ENCODE peak calls at places on chromosomes 13 and 19, in four cellular contexts. R is HepG2, T is K562, F is GM12878. V is an unnamed sample.
A peak's percentile ranks its signal among the peaks of the same experiment; 100 is the strongest.

GRCh38 chr19:2495130-2495641 is 19.3 kb downstream of the GADD45B start:
- DNase-seq in R (no peak), T (no peak), F (no peak), V (no peak)

GRCh38 chr13:33745370-33746324 is 72.3 kb upstream of the RFC3 start:
- DNase-seq in R (no peak), T (no peak), F (no peak), V (no peak)

GRCh38 chr13:51764184-51765141 is 39.5 kb downstream of the DHRS12 start:
- DNase-seq in R (peak; percentile 92), T (no peak), F (peak; percentile 65), V (no peak)

GRCh38 chr19:43422689-43423066 is 8.0 kb downstream of the TEX101 start:
- DNase-seq in R (no peak), T (no peak), F (no peak), V (no peak)

GRCh38 chr13:112424098-112424497 is 47.9 kb downstream of the SPACA7 start:
- DNase-seq in R (no peak), T (no peak), F (no peak), V (no peak)

GRCh38 chr13:109500146-109500773 is 286.1 kb downstream of the IRS2 start:
- DNase-seq in R (no peak), T (no peak), F (no peak), V (peak; percentile 29)

GRCh38 chr13:26628706-26629105 is 71.2 kb downstream of the WASF3 start:
- DNase-seq in R (peak; percentile 28), T (no peak), F (no peak), V (peak; percentile 22)

GRCh38 chr13:44523176-44524017 is 52.7 kb downstream of the TSC22D1 start:
- DNase-seq in R (peak; percentile 67), T (peak; percentile 5), F (peak; percentile 7), V (no peak)

GRCh38 chr19:1774999-1775772 is 21.9 kb downstream of the ONECUT3 start:
- DNase-seq in R (no peak), T (peak; percentile 84), F (no peak), V (peak; percentile 72)

GRCh38 chr19:42567567-42567966 is 27.2 kb downstream of the CEACAM8 start:
- DNase-seq in R (no peak), T (no peak), F (no peak), V (no peak)

GRCh38 chr19:29840066-29840950 is 28.5 kb downstream of the CCNE1 start:
- DNase-seq in R (no peak), T (no peak), F (no peak), V (no peak)

GRCh38 chr13:35953537-35954206 is 177.5 kb downstream of the DCLK1 start:
- DNase-seq in R (peak; percentile 12), T (peak; percentile 14), F (no peak), V (peak; percentile 53)

GRCh38 chr13:28636078-28636477 is 22.9 kb upstream of the POMP start:
- DNase-seq in R (no peak), T (no peak), F (no peak), V (no peak)

GRCh38 chr19:38034153-38034835 is 127.3 kb downstream of the SIPA1L3 start:
- DNase-seq in R (no peak), T (no peak), F (no peak), V (no peak)

GRCh38 chr13:110047511-110047910 is 259.4 kb downstream of the COL4A1 start:
- DNase-seq in R (no peak), T (no peak), F (no peak), V (no peak)

GRCh38 chr19:43311706-43312105 is 41.8 kb upstream of the CD177 start:
- DNase-seq in R (no peak), T (no peak), F (no peak), V (no peak)

GRCh38 chr19:34712606-34713261 is 21.3 kb upstream of the ZNF181 start:
- DNase-seq in R (peak; percentile 82), T (peak; percentile 64), F (peak; percentile 23), V (peak; percentile 40)

GRCh38 chr19:10766681-10767201 is 48.9 kb downstream of the DNM2 start:
- DNase-seq in R (no peak), T (no peak), F (no peak), V (no peak)

GRCh38 chr19:55352040-55352439 is 2.5 kb downstream of the COX6B2 start:
- DNase-seq in R (no peak), T (no peak), F (no peak), V (no peak)

GRCh38 chr13:27007166-27007565 is 164.4 kb downstream of the USP12 start:
- DNase-seq in R (no peak), T (no peak), F (no peak), V (no peak)

GRCh38 chr19:52923782-52924593 is 760 bp upstream of the ZNF888 start:
- DNase-seq in R (peak; percentile 39), T (peak; percentile 51), F (no peak), V (peak; percentile 54)

GRCh38 chr13:52412128-52412527 is 6.2 kb upstream of the THSD1 start:
- DNase-seq in R (no peak), T (no peak), F (no peak), V (no peak)

GRCh38 chr19:18788782-18789421 is 2.2 kb downstream of the COMP start:
- DNase-seq in R (no peak), T (no peak), F (no peak), V (peak; percentile 40)

GRCh38 chr19:2042485-2043268 is 8.4 kb downstream of the MKNK2 start:
- DNase-seq in R (no peak), T (no peak), F (no peak), V (no peak)

DNA sequence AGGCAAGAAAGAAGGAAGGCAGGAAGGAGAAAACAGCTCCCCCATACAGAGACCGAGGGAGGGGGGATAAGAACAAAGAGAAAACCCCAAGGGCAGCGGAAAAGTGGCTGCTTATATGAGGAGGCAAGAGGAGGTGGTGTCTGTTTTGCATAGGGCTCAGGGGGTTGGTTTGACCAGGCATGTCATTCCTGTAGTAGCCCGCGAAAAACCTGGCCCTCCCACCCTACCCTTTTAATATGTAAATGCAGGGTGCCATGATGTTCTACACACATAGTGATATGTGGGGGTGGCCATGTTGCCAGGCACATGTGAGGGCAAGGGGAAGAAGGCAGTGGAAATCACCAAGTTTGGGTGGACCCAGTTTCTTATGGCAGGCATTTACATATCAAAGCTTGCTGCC is 203.5 kb upstream of the UBL3 start:
- DNase-seq in R (no peak), T (no peak), F (no peak), V (peak; percentile 41)
- TF ChIP-seq NR2C2 in R (no peak), T (no peak), F (no peak), V (no peak)

GRCh38 chr13:58953638-58954037 is 1210.1 kb downstream of the DIAPH3 start:
- DNase-seq in R (no peak), T (no peak), F (peak; percentile 87), V (no peak)
- TF ChIP-seq NR2C2 in R (no peak), T (no peak), F (no peak), V (no peak)

DNA sequence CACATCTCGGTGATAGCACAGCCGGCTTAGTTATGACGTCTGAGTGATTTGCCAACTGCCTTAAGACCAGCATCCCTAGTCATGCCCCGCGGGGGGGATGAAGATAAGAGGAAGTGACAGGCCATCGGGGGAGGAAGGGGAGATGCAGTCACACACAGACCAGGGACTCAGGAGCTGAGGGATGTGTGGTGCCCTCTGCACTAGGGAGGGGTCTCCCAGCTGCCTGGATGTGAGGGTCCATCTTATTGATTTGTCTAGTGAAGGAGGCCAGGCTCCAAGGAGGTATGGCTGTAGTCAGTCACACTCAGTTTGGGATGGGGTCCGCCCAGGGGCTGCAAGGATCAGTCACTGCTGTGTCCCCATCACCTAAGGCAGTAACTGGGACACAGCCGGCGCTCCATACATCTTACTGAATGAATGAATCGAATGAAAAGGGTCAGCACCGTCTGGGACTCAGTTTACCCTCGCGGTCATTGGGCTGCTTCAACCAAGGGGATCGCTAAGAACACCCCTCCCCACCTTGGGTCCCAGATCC is 19.3 kb upstream of the ERCC1 start:
- DNase-seq in R (no peak), T (peak; percentile 85), F (no peak), V (peak; percentile 38)
- TF ChIP-seq NR2C2 in R (no peak), T (peak; percentile 51), F (no peak), V (no peak)

GRCh38 chr19:7524523-7524922 is 2.1 kb downstream of the MCOLN1 start:
- DNase-seq in R (no peak), T (no peak), F (no peak), V (no peak)

GRCh38 chr19:7522072-7522922 is at the start of gene MCOLN1:
- DNase-seq in R (peak; percentile 91), T (peak; percentile 100), F (peak; percentile 91), V (peak; percentile 100)

GRCh38 chr19:7521551-7522071 is 813 bp upstream of the MCOLN1 start:
- DNase-seq in R (no peak), T (no peak), F (no peak), V (no peak)

GRCh38 chr19:7524992-7525739 is 2.7 kb downstream of the MCOLN1 start:
- DNase-seq in R (no peak), T (no peak), F (no peak), V (no peak)

GRCh38 chr19:7522923-7523667 is 671 bp downstream of the MCOLN1 start:
- DNase-seq in R (peak; percentile 17), T (no peak), F (no peak), V (no peak)
- TF ChIP-seq NR2C2 in R (no peak), T (no peak), F (no peak), V (no peak)

GRCh38 chr13:102561933-102562332 is 34.9 kb upstream of the TPP2 start:
- DNase-seq in R (peak; percentile 29), T (no peak), F (no peak), V (no peak)

GRCh38 chr13:102558029-102558428 is 38.8 kb upstream of the TPP2 start:
- DNase-seq in R (no peak), T (no peak), F (no peak), V (no peak)

GRCh38 chr13:102556806-102557205 is 40.0 kb upstream of the TPP2 start:
- DNase-seq in R (no peak), T (no peak), F (no peak), V (no peak)

GRCh38 chr13:102550507-102550906 is 46.3 kb upstream of the TPP2 start:
- DNase-seq in R (no peak), T (no peak), F (no peak), V (no peak)

DNA sequence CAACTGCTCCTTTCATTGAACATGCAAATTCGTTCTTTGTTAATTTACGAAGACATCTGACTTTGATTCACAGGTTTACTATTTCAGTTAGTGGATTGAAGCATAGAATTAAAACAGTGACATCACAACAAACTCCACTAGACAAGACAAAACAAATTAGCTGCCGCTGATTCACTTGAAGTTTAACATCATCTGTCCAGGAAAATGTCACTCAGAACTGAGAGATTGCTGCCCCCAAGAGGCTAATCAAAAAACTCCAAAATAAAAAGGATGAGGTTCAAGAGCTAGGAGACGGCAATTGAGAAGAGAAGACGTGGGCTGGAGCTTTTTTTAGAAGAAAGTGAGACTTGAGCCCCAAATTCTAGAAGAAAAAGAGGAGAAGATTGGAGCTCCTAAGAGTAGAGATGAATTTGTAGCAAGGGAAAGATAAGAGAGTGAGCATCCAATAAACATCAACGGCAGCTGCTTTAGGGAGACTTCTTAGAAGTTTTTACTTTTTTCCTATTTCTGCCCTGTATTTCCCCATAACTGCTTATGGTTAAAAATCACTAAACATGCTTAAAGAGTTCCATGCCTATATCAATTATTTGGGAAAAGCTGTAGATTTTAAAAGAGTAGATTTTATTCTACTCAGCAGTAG is 40.8 kb upstream of the TPP2 start:
- DNase-seq in R (peak; percentile 18), T (peak; percentile 11), F (no peak), V (no peak)
- TF ChIP-seq NR2C2 in R (no peak), T (no peak), F (no peak), V (no peak)